ENCODE peak calls at places on chromosomes 1 and 21, in seven cellular contexts. Y, V, Q, D, Z, K and W are unnamed samples.

GRCh38 chr21:34008618-34009017 is 64.8 kb upstream of the MRPS6 start:
- DNase-seq in Z (no peak), K (no peak), D (no peak), V (no peak), Y (no peak), Q (no peak), W (no peak)

GRCh38 chr21:45455321-45456013 is 50.5 kb downstream of the COL18A1 start:
- DNase-seq in V (no peak), Y (no peak), Z (no peak), Q (no peak), K (no peak), D (no peak), W (peak; percentile 72)

GRCh38 chr1:66283583-66284041 is 250.3 kb upstream of the SGIP1 start:
- DNase-seq in K (no peak), Z (no peak), V (no peak), Q (no peak), D (no peak), Y (no peak), W (no peak)

GRCh38 chr1:119404736-119405135 is 10.2 kb upstream of the HSD3B2 start:
- DNase-seq in K (no peak), Q (no peak), V (no peak), D (no peak), Z (no peak), Y (peak; percentile 74), W (no peak)

GRCh38 chr1:91777630-91778300 is 108.2 kb downstream of the TGFBR3 start:
- DNase-seq in D (peak; percentile 31), Z (no peak), V (no peak), Q (no peak), Y (no peak), K (no peak), W (no peak)

GRCh38 chr1:66623812-66624211 is 89.9 kb downstream of the SGIP1 start:
- DNase-seq in K (no peak), V (no peak), Z (no peak), Q (no peak), D (no peak), Y (no peak), W (no peak)

GRCh38 chr1:233905416-233906051 is 1.1 kb downstream of the SLC35F3 start:
- DNase-seq in K (no peak), D (no peak), Q (no peak), Z (no peak), Y (peak; percentile 64), V (peak; percentile 37), W (peak; percentile 14)

GRCh38 chr1:51956528-51957509 is 33.7 kb downstream of the RAB3B start:
- DNase-seq in Y (peak; percentile 54), V (peak; percentile 33), D (no peak), K (no peak), Z (no peak), Q (no peak), W (peak; percentile 23)

DNA sequence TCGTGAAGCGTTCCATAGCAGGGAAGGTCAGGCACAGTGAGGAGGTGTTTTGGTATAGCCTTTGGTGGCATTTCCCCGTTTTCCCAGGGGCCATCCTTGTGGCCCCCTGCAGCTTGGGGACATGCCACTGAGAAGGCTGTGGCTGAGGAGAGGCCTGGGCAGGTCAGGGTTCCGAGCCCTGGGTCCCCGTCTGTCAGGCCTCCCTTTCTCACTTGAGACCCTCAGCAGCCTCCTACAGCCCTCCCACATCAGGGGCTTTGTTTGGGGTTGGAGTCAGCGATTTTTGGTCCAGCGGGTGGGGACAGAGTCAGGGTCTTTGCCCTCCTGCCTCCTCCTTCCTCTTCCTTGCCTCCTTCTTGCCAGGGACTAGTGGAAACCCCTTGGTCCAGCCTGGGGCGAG is 22.2 kb downstream of the LDLRAP1 start:
- DNase-seq in K (no peak), Y (no peak), D (no peak), V (no peak), Q (no peak), Z (no peak), W (no peak)
- H3K4me1 ChIP-seq in K (peaks cover 18% of the 10 kb centered on the region), Y (no peaks in the 10 kb centered on the region), D (peaks cover 38% of the 10 kb centered on the region), V (no peaks in the 10 kb centered on the region), Q (no peaks in the 10 kb centered on the region), Z (peaks cover 74% of the 10 kb centered on the region), W (peaks cover 15% of the 10 kb centered on the region)

GRCh38 chr21:42009018-42009830 is 936 bp downstream of the ZBTB21 start:
- DNase-seq in V (peak; percentile 46), Q (peak; percentile 56), Y (peak; percentile 78), D (peak; percentile 80), Z (peak; percentile 48), K (no peak), W (peak; percentile 62)
- TF ChIP-seq CTCF in V (peak; percentile 10), Q (no peak), Y (peak; percentile 46), D (peak; percentile 40), Z (no peak), K (peak; percentile 17), W (no peak)

DNA sequence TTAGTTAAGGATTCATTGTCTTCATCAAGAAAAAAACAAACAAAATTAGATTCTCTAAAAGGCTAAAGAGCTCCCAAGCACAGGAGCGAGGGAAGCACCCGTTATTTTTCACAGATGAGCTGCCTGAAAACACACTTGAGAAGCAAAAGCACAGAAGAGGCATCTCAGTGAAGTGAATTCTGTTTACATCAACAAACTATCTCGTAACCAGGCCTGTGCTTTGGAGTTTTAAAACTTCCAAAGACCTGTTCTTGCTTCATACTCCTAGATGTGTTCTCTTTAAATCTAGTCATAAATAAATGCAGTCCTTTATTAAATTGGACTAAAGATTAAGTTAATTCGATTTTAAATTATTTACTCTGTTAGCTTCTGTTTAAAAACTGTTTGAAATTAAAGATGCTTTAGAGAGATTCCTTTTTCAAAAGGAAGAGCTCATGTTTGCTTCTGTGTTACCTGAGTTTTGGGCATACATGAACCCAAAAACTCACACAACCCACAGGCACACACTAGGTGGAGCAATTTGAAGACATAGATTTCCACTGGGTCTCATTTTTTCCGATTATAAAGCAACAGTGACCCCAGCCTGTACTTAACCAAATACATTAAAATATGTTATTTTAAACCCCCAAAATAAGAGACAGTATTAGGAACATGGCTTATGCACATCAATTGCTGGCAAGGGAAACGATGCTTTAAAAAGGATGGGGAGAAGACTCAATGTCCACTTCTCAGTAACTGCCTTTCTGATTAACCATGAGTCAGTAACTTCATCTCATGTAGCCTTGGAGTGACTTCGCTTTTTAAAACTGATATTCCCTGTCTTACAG is 648.2 kb downstream of the SMYD3 start:
- DNase-seq in V (no peak), Y (no peak), Q (no peak), D (no peak), K (no peak), Z (no peak), W (no peak)
- H3K4me1 ChIP-seq in V (no peaks in the 10 kb centered on the region), Y (no peaks in the 10 kb centered on the region), Q (peaks cover 8% of the 10 kb centered on the region), D (peaks cover 36% of the 10 kb centered on the region), K (no peaks in the 10 kb centered on the region), Z (no peaks in the 10 kb centered on the region), W (peaks cover 16% of the 10 kb centered on the region)

GRCh38 chr1:18322353-18323032 is 158.2 kb upstream of the KLHDC7A start:
- DNase-seq in K (no peak), V (peak; percentile 68), Y (peak; percentile 88), Z (no peak), D (peak; percentile 16), Q (no peak), W (peak; percentile 25)
- TF ChIP-seq CTCF in K (no peak), V (peak; percentile 78), Y (peak; percentile 83), Z (no peak), D (peak; percentile 26), Q (no peak), W (no peak)

GRCh38 chr1:111469539-111469938 is 4.2 kb upstream of the C1orf162 start:
- DNase-seq in K (no peak), Z (no peak), D (no peak), Y (no peak), V (no peak), Q (no peak), W (no peak)
- H3K4me1 ChIP-seq in K (no peaks in the 10 kb centered on the region), Z (peaks cover 40% of the 10 kb centered on the region), D (no peaks in the 10 kb centered on the region), Y (peaks cover 4% of the 10 kb centered on the region), V (no peaks in the 10 kb centered on the region), Q (peaks cover 8% of the 10 kb centered on the region), W (no peaks in the 10 kb centered on the region)

GRCh38 chr1:3541465-3541864 is 69.8 kb downstream of the MEGF6 start:
- DNase-seq in K (no peak), D (no peak), Y (no peak), Z (no peak), V (no peak), Q (no peak), W (no peak)

GRCh38 chr1:3543076-3544049 is 67.9 kb downstream of the MEGF6 start:
- DNase-seq in V (peak; percentile 46), Z (no peak), Y (peak; percentile 81), D (no peak), Q (no peak), K (peak; percentile 82), W (peak; percentile 82)

GRCh38 chr1:3540876-3541275 is 70.4 kb downstream of the MEGF6 start:
- DNase-seq in D (no peak), Q (no peak), Z (no peak), V (no peak), Y (no peak), K (no peak), W (no peak)

GRCh38 chr1:3542635-3543034 is 68.7 kb downstream of the MEGF6 start:
- DNase-seq in K (no peak), Z (no peak), V (no peak), D (no peak), Q (no peak), Y (no peak), W (no peak)

DNA sequence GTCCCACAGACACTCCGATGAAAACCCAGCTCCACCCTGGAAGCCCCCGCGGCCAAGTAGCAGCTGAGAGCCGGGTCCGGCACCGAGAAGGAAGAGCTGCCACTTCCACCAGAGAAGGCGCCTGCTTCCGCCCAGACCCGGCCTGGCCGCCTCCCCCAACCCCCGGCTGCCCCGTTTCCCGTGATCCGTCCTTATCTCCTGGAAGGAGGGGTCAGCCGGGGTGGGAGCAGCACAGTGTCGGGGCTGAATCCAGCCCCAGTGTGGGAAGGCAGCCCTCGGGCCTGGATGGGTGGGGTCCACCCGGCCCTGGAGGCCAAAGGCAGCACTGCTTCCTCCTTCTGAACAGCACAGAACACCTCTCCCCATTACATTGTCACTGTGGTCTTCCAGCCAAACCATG is 69.4 kb downstream of the MEGF6 start:
- DNase-seq in V (no peak), Y (no peak), K (no peak), Q (no peak), Z (no peak), D (peak; percentile 40), W (no peak)
- TF ChIP-seq CTCF in V (no peak), Y (peak; percentile 35), K (peak; percentile 10), Q (no peak), Z (no peak), D (no peak), W (no peak)